ENCODE peak calls at places on chromosomes 6 and 20, in nine cellular contexts. K is HFF-Myc, O is adrenal gland, A is cardiac muscle cell, D is heart right ventricle, J is mucosa of descending colon, T is IMR-90, P is left ventricle myocardium inferior, H is fibroblast of lung. N is an unnamed sample.

GRCh38 chr20:10636326-10636818 is 37.4 kb downstream of the JAG1 start:
- DNase-seq in K (no peak), O (no peak), A (no peak), D (peak), J (no peak), T (peak), P (no peak), H (peak), N (no peak)

GRCh38 chr20:19594896-19595295 is 163.2 kb upstream of the RIN2 start:
- DNase-seq in K (no peak), O (no peak), A (no peak), D (no peak), J (no peak), T (no peak), P (no peak), H (no peak), N (no peak)

GRCh38 chr20:30168025-30168799 is 1089.3 kb upstream of the DEFB115 start:
- DNase-seq in K (no peak), O (no peak), A (no peak), D (peak), J (peak), T (no peak), P (no peak), H (no peak), N (no peak)

GRCh38 chr6:37555040-37555781 is 55.5 kb upstream of the CCDC167 start:
- DNase-seq in K (no peak), O (no peak), A (no peak), D (no peak), J (no peak), T (no peak), P (no peak), H (no peak), N (no peak)

GRCh38 chr20:11447371-11448100 is 470.2 kb upstream of the BTBD3 start:
- DNase-seq in K (no peak), O (no peak), A (no peak), D (no peak), J (no peak), T (no peak), P (no peak), H (no peak), N (no peak)

GRCh38 chr6:44047179-44047546 is 80.1 kb downstream of the MRPL14 start:
- DNase-seq in K (no peak), O (no peak), A (no peak), D (no peak), J (no peak), T (peak), P (no peak), H (no peak), N (no peak)

GRCh38 chr6:110876170-110876773 is 1.7 kb downstream of the AMD1 start:
- DNase-seq in K (peak), O (peak), A (peak), D (peak), J (peak), T (peak), P (peak), H (peak), N (peak)

GRCh38 chr20:34713194-34713943 is 9.2 kb downstream of the TP53INP2 start:
- DNase-seq in K (peak), O (peak), A (peak), D (peak), J (no peak), T (peak), P (no peak), H (peak), N (peak)

GRCh38 chr6:33949877-33950831 is 146.4 kb upstream of the MLN start:
- DNase-seq in K (no peak), O (no peak), A (no peak), D (no peak), J (peak), T (no peak), P (no peak), H (no peak), N (no peak)

GRCh38 chr6:112833546-112834215 is 486.6 kb downstream of the RFPL4B start:
- DNase-seq in K (no peak), O (no peak), A (no peak), D (no peak), J (no peak), T (peak), P (no peak), H (peak), N (no peak)

GRCh38 chr6:10391799-10392198 is 23.1 kb downstream of the TFAP2A start:
- DNase-seq in K (no peak), O (no peak), A (no peak), D (no peak), J (no peak), T (no peak), P (no peak), H (no peak), N (no peak)

GRCh38 chr6:132443206-132443605 is 41.9 kb upstream of the MOXD1 start:
- DNase-seq in K (peak), O (no peak), A (no peak), D (no peak), J (no peak), T (peak), P (no peak), H (peak), N (peak)

GRCh38 chr20:7196481-7196880 is 429.0 kb downstream of the BMP2 start:
- DNase-seq in K (no peak), O (no peak), A (no peak), D (no peak), J (no peak), T (no peak), P (no peak), H (peak), N (peak)

GRCh38 chr6:26087284-26088115 is at the start of gene HFE:
- DNase-seq in K (peak), O (peak), A (peak), D (peak), J (peak), T (peak), P (peak), H (peak), N (no peak)

GRCh38 chr6:65545920-65546319 is 161.1 kb downstream of the EYS start:
- DNase-seq in K (no peak), O (no peak), A (peak), D (no peak), J (no peak), T (no peak), P (no peak), H (peak), N (no peak)

GRCh38 chr6:99553888-99554287 is 14.6 kb downstream of the CCNC start:
- DNase-seq in K (no peak), O (no peak), A (no peak), D (no peak), J (no peak), T (no peak), P (no peak), H (no peak), N (no peak)

GRCh38 chr20:20843982-20844381 is 131.5 kb upstream of the RALGAPA2 start:
- DNase-seq in K (no peak), O (no peak), A (no peak), D (no peak), J (no peak), T (no peak), P (no peak), H (no peak), N (no peak)

GRCh38 chr20:49741940-49742339 is 28.3 kb upstream of the B4GALT5 start:
- DNase-seq in K (no peak), O (no peak), A (no peak), D (no peak), J (no peak), T (no peak), P (no peak), H (no peak), N (no peak)

GRCh38 chr6:6723792-6724318 is 135.3 kb downstream of the LY86 start:
- DNase-seq in K (no peak), O (no peak), A (no peak), D (no peak), J (peak), T (no peak), P (no peak), H (no peak), N (no peak)

GRCh38 chr6:168756009-168756634 is 315.1 kb downstream of the SMOC2 start:
- DNase-seq in K (no peak), O (no peak), A (no peak), D (no peak), J (no peak), T (no peak), P (no peak), H (peak), N (no peak)

GRCh38 chr6:157278171-157278570 is 45.1 kb downstream of the TMEM242 start:
- DNase-seq in K (no peak), O (no peak), A (no peak), D (no peak), J (no peak), T (no peak), P (no peak), H (no peak), N (no peak)

GRCh38 chr6:101011165-101011564 is 130.0 kb upstream of the ASCC3 start:
- DNase-seq in K (no peak), O (no peak), A (no peak), D (no peak), J (no peak), T (no peak), P (no peak), H (no peak), N (no peak)

DNA sequence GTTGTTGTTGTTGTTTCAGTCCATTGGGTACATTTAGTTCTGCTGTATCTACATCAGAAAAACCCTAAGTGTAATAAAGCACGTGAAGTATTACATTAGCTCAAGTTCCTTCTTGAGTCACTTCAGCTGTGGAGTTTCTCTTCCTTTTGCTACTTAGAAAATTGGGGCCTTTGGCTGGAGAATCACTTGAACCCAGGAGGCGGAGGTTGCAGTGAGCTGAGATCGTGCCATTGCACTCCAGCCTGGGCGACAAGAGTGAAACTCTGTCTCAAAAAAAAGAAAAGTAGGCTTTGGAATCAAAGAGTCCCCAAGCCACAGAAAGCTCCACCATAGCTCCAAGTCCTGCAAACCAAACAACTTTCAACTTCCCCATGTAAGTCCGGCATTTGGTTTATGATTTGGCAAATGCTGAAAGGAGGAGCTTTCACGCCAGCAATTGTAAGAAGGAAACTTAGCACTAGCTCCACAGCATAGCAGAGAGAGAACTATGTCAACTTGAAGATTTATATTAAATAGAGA is 56.5 kb upstream of the RNF144B start:
- DNase-seq in K (no peak), O (no peak), A (no peak), D (no peak), J (no peak), T (no peak), P (no peak), H (no peak), N (no peak)
- H3K4me3 ChIP-seq in K (no peak), O (no peak), A (no peak), D (no peak), J (no peak), T (no peak), P (no peak), H (no peak), N (no peak)

DNA sequence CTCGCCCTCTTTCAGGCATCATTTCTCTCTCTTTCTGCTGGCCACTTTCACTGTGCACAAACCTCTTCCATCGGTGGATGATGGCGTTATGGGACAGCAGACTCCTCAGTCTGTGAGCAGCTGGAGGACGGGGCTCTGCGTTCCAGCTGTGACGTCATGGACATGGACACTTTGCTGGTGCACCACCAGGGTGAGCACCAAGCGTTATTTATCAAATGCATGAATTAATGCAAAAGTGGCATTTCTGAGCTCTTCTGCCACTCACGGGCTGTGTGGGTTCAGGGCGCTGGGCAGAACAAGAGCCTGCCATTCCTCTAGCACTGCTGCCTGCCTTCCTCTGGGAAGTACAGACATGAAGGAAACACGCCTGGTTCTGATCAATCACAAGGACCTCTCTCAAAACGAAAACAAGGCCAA is 82.9 kb upstream of the MPC1 start:
- DNase-seq in K (peak), O (no peak), A (no peak), D (peak), J (no peak), T (peak), P (peak), H (peak), N (no peak)
- TF ChIP-seq CTCF in K (peak), O (no peak), A (no peak), D (peak), J (no peak), T (peak), P (peak), H (peak), N (peak)

DNA sequence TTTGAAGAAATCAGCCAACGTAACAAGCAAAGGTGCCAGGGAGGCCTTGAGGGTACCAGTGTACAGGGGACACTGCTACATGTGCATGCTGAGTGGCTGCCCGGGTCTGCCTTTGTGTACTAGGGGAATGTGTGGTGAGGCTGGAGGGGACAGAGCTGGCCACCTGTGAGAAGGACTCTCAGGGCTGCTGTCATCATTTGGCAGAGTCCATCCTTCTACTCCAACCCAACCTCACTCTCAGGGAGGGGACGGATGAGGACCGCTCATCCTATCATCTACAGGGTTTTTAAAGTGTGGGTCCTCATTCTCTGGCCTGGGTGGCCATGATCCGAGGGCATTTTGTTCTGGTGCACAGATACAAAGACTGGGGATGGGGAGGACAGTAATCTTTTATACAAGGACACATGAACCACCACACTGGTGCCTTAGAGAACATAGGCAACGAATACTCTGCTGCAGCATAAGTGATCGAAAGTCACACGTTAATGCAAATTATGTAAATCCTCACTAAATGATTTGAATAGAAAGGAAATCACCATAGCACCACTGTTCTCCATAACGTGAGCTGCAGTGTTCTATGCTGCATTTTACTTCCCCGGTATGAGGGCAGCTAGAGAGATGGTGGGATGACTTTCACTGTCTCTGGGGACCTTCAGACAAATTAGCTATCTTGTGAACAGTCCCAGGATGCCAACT is 181.4 kb downstream of the GMPR start:
- DNase-seq in K (no peak), O (no peak), A (no peak), D (no peak), J (no peak), T (no peak), P (no peak), H (no peak), N (no peak)
- H3K4me3 ChIP-seq in K (no peak), O (no peak), A (no peak), D (no peak), J (no peak), T (no peak), P (no peak), H (no peak), N (no peak)

DNA sequence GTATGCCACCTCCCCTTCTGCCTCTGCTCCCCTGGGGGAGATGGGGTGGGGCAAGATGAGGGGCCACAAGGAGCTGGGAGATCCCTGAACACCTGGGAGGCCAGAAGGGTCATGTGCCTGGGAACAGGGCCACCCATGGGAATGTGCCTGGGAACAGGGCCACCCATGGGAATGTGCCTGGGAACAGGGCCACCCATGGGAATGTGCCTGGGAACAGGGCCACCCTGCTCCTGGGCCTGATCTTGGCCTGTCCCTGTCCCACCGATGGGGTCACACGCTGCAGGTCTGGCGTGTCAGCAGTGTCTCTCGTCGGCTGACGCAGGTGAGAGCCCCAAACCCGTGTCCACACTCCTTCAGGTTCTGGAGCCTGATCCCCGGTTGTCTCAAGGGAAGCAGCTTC is 4.4 kb downstream of the RGS19 start:
- DNase-seq in K (no peak), O (no peak), A (no peak), D (no peak), J (no peak), T (no peak), P (no peak), H (no peak), N (no peak)
- TF ChIP-seq CTCF in K (no peak), O (no peak), A (no peak), D (no peak), J (no peak), T (no peak), P (no peak), H (no peak), N (no peak)

DNA sequence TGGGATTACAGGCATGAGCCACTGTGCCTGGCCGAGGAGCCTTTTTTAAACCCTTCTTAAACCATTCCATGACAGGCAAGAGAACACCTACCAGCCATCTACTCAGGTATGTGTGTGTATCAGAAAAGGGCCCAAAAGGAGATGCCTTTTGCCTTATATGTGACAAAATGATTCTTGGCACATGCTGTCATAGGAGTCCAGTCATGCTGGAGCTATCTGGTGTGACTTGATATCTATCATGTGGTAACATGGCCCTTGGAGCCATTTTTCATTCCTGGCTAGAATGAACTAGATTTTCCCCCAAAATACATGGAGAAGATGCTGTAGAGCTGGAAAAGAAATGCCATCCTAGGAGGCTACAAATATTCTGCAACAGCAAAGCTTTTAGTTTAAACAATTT is 129.1 kb downstream of the DST start:
- DNase-seq in K (no peak), O (no peak), A (no peak), D (no peak), J (no peak), T (peak), P (no peak), H (peak), N (no peak)
- H3K4me3 ChIP-seq in K (no peak), O (no peak), A (no peak), D (no peak), J (no peak), T (no peak), P (no peak), H (no peak), N (no peak)

N was measured in AG09309.